ENCODE peak calls at places on chromosomes 3 and 15, in six cellular contexts. B is IMR-90, C is HepG2, P is OCI-LY7, R is neuronal stem cell, X is PC-3. I is an unnamed sample.

GRCh38 chr3:8198605-8199004 is 303.0 kb upstream of the LMCD1 start:
- DNase-seq in P (no peak), C (no peak), X (no peak), R (no peak), B (no peak), I (no peak)

GRCh38 chr3:104102386-104102785 is 1264.3 kb upstream of the ALCAM start:
- DNase-seq in C (peak), P (peak), B (peak), R (peak), X (peak), I (peak)

GRCh38 chr3:129068291-129068886 is 7.8 kb downstream of the GP9 start:
- DNase-seq in X (no peak), B (no peak), R (no peak), C (no peak), P (no peak), I (peak)

GRCh38 chr3:81472600-81473362 is 288.7 kb downstream of the GBE1 start:
- DNase-seq in C (no peak), B (no peak), P (no peak), R (no peak), X (no peak), I (no peak)

GRCh38 chr3:185089751-185090150 is 63.1 kb downstream of the C3orf70 start:
- DNase-seq in P (no peak), R (no peak), C (no peak), X (no peak), B (no peak), I (no peak)

GRCh38 chr15:36361351-36361870 is 218.0 kb upstream of the CDIN1 start:
- DNase-seq in B (peak), R (no peak), P (no peak), X (peak), C (no peak), I (peak)

GRCh38 chr3:25916286-25916685 is 126.4 kb downstream of the OXSM start:
- DNase-seq in R (no peak), C (no peak), B (no peak), X (peak), P (no peak), I (no peak)

GRCh38 chr15:77335298-77335697 is 84.6 kb downstream of the PEAK1 start:
- DNase-seq in B (peak), P (no peak), R (no peak), X (no peak), C (no peak), I (peak)

GRCh38 chr3:126956866-126957650 is 25.9 kb upstream of the PLXNA1 start:
- DNase-seq in X (no peak), B (no peak), R (no peak), P (no peak), C (no peak), I (no peak)

GRCh38 chr15:83015361-83015760 is 3.9 kb upstream of the C15orf40 start:
- DNase-seq in X (no peak), P (no peak), R (no peak), C (no peak), B (no peak), I (no peak)

GRCh38 chr15:83014205-83014653 is 2.8 kb upstream of the C15orf40 start:
- DNase-seq in C (no peak), P (no peak), B (no peak), X (no peak), R (no peak), I (no peak)

GRCh38 chr15:83011271-83012037 is at the start of gene C15orf40:
- DNase-seq in P (peak), X (peak), C (peak), R (peak), B (peak), I (peak)

GRCh38 chr15:83010709-83011270 is 649 bp downstream of the C15orf40 start:
- DNase-seq in C (peak), X (peak), R (peak), B (peak), P (peak), I (peak)

GRCh38 chr15:83012038-83012490 is 625 bp upstream of the C15orf40 start:
- DNase-seq in C (no peak), P (no peak), X (no peak), B (no peak), R (peak), I (peak)
- H2AFZ ChIP-seq in C (peak), P (peak), X (peak), B (peak), R (peak), I (peak)

GRCh38 chr3:51510996-51511395 is 11.2 kb upstream of the DCAF1 start:
- DNase-seq in P (no peak), B (no peak), C (no peak), X (no peak), R (no peak), I (no peak)

GRCh38 chr3:51502562-51502910 is 2.7 kb upstream of the DCAF1 start:
- DNase-seq in X (no peak), B (no peak), C (no peak), P (no peak), R (no peak), I (no peak)

GRCh38 chr3:51514210-51514609 is 14.4 kb upstream of the DCAF1 start:
- DNase-seq in X (no peak), R (no peak), P (no peak), B (no peak), C (no peak), I (no peak)

GRCh38 chr3:51503007-51503406 is 3.2 kb upstream of the DCAF1 start:
- DNase-seq in B (no peak), P (no peak), C (no peak), R (no peak), X (no peak), I (no peak)

GRCh38 chr3:51508255-51508654 is 8.4 kb upstream of the DCAF1 start:
- DNase-seq in P (no peak), C (no peak), X (no peak), R (no peak), B (no peak), I (no peak)
- H2AFZ ChIP-seq in P (peak), C (peak), X (no peak), R (no peak), B (no peak), I (no peak)

DNA sequence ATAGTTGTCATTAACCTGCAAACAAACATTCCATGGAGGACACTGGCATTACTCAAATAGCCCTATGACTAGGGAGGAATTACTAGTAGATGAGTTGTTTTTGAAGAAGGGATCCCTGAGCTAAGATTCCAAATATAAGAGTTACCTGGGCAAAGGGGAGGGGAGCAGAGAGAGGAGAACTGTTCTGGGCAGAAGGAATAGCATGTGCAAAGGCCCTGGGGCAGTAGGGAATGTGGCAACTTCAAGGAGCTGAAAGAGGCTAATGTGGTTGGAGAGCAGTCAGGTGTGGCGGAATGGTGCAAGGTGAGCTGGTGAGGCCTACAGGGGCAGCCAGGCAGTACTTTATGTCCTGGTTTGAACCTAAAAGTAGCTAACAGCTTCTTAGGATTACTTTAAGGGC is 5.8 kb upstream of the IL17RD start:
- DNase-seq in X (peak), C (no peak), R (no peak), B (no peak), P (no peak), I (no peak)
- H2AFZ ChIP-seq in X (no peak), C (no peak), R (no peak), B (no peak), P (no peak), I (no peak)

DNA sequence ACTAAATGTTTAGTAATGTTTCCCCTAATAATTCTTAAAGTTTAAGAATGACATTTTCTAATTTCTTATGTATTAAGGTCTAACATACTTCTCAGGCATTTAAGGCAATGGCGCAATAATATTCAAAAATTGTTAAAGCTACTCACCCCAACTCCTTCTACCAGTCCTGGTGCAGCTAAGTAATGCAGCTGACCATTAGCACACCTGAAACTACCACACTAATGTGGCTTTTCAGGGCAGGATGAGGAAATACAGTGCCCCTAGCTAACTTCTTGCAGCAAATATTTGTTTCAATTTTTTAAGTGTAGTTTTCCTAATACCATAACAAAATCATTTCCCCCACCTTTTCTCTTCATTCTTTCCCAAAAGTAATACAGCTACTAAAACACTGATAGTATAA is 827.7 kb downstream of the FHIT start:
- DNase-seq in B (no peak), X (no peak), C (no peak), P (no peak), R (no peak), I (no peak)
- H2AFZ ChIP-seq in B (no peak), X (no peak), C (no peak), P (no peak), R (no peak), I (no peak)

GRCh38 chr15:29323557-29323956 is 53.9 kb upstream of the NSMCE3 start:
- DNase-seq in P (no peak), C (no peak), R (no peak), X (no peak), B (no peak), I (no peak)

GRCh38 chr15:29322407-29322806 is 52.8 kb upstream of the NSMCE3 start:
- DNase-seq in X (no peak), C (no peak), R (no peak), B (peak), P (no peak), I (no peak)

GRCh38 chr15:29319823-29320222 is 50.2 kb upstream of the NSMCE3 start:
- DNase-seq in X (no peak), B (no peak), C (no peak), R (no peak), P (no peak), I (no peak)

GRCh38 chr15:29324746-29325145 is 55.1 kb upstream of the NSMCE3 start:
- DNase-seq in C (no peak), R (no peak), B (no peak), X (no peak), P (no peak), I (no peak)
- H2AFZ ChIP-seq in C (no peak), R (no peak), B (no peak), X (no peak), P (no peak), I (no peak)

I was measured in GM23248.